ENCODE peak calls at places on chromosomes 11 and 22, in nine cellular contexts. T is fibroblast of lung; M is CD4-positive, alpha-beta T cell; X is dorsolateral prefrontal cortex; S is stomach; R is H1; B is breast epithelium; F is heart right ventricle; I is B cell. W is an unnamed sample.

GRCh38 chr11:69702769-69703510 is 882 bp downstream of the FGF19 start:
- DNase-seq in T (no peak), M (no peak), X (no peak), S (no peak), R (peak), B (no peak), F (no peak), I (no peak), W (no peak)

GRCh38 chr22:20315337-20316216 is 4.3 kb downstream of the DGCR6L start:
- DNase-seq in T (no peak), M (no peak), X (peak), S (peak), R (peak), B (peak), F (no peak), I (no peak), W (no peak)

GRCh38 chr22:46727813-46728364 is 10.2 kb downstream of the CERK start:
- DNase-seq in T (no peak), M (no peak), X (no peak), S (no peak), R (no peak), B (no peak), F (no peak), I (no peak), W (no peak)

GRCh38 chr22:39943941-39944624 is 16.1 kb upstream of the TMA7B start:
- DNase-seq in T (no peak), M (no peak), X (no peak), S (no peak), R (no peak), B (no peak), F (no peak), I (no peak), W (no peak)

GRCh38 chr11:65501530-65502273 is 2.9 kb downstream of the MALAT1 start:
- DNase-seq in T (peak), M (no peak), X (peak), S (no peak), R (no peak), B (no peak), F (no peak), I (no peak), W (no peak)

GRCh38 chr11:64643927-64644326 is 52.9 kb downstream of the SLC22A12 start:
- DNase-seq in T (no peak), M (no peak), X (no peak), S (no peak), R (no peak), B (no peak), F (no peak), I (no peak), W (no peak)

GRCh38 chr11:76667856-76668255 is 2.7 kb downstream of the LRRC32 start:
- DNase-seq in T (no peak), M (no peak), X (peak), S (no peak), R (no peak), B (no peak), F (no peak), I (no peak), W (no peak)

GRCh38 chr22:39266398-39267030 is 21.7 kb upstream of the PDGFB start:
- DNase-seq in T (peak), M (no peak), X (no peak), S (no peak), R (no peak), B (no peak), F (no peak), I (no peak), W (no peak)

GRCh38 chr11:103315248-103315647 is 206.0 kb downstream of the DYNC2H1 start:
- DNase-seq in T (no peak), M (no peak), X (no peak), S (no peak), R (no peak), B (no peak), F (no peak), I (no peak), W (no peak)

GRCh38 chr22:28424427-28425080 is 255.1 kb downstream of the TTC28 start:
- DNase-seq in T (peak), M (no peak), X (no peak), S (no peak), R (no peak), B (no peak), F (no peak), I (no peak), W (no peak)

GRCh38 chr11:132361011-132361550 is 990.7 kb downstream of the NTM start:
- DNase-seq in T (no peak), M (no peak), X (no peak), S (no peak), R (no peak), B (no peak), F (no peak), I (no peak), W (no peak)

GRCh38 chr11:61541568-61541967 is 33.0 kb downstream of the LRRC10B start:
- DNase-seq in T (peak), M (no peak), X (peak), S (no peak), R (no peak), B (no peak), F (no peak), I (no peak), W (no peak)

GRCh38 chr11:48064306-48064705 is 83.9 kb downstream of the PTPRJ start:
- DNase-seq in T (peak), M (no peak), X (no peak), S (no peak), R (no peak), B (no peak), F (no peak), I (no peak), W (peak)

GRCh38 chr11:80816966-80817365 is 1376.1 kb upstream of the TENM4 start:
- DNase-seq in T (no peak), M (no peak), X (no peak), S (no peak), R (no peak), B (no peak), F (no peak), I (peak), W (no peak)

GRCh38 chr22:38467904-38468760 is at the start of gene KDELR3:
- DNase-seq in T (peak), M (peak), X (peak), S (peak), R (no peak), B (peak), F (peak), I (peak), W (no peak)

GRCh38 chr11:43833657-43834073 is 47.0 kb upstream of the ALKBH3 start:
- DNase-seq in T (peak), M (no peak), X (no peak), S (peak), R (no peak), B (no peak), F (no peak), I (no peak), W (peak)

GRCh38 chr11:30585892-30586250 is 282 bp downstream of the MPPED2 start:
- DNase-seq in T (no peak), M (no peak), X (peak), S (no peak), R (no peak), B (peak), F (peak), I (no peak), W (no peak)

GRCh38 chr11:45993438-45994064 is 71.1 kb downstream of the LARGE2 start:
- DNase-seq in T (peak), M (no peak), X (peak), S (no peak), R (no peak), B (no peak), F (peak), I (no peak), W (no peak)

GRCh38 chr11:87252869-87253268 is 215.1 kb downstream of the TMEM135 start:
- DNase-seq in T (no peak), M (no peak), X (no peak), S (no peak), R (no peak), B (no peak), F (no peak), I (no peak), W (no peak)

GRCh38 chr11:84247931-84248330 is 961.8 kb upstream of the CCDC90B start:
- DNase-seq in T (no peak), M (no peak), X (no peak), S (no peak), R (no peak), B (no peak), F (no peak), I (no peak), W (peak)

GRCh38 chr11:45414082-45414481 is 127.9 kb upstream of the SYT13 start:
- DNase-seq in T (no peak), M (no peak), X (no peak), S (no peak), R (no peak), B (no peak), F (no peak), I (no peak), W (no peak)

GRCh38 chr11:118005224-118006152 is 19.3 kb downstream of the IL10RA start:
- DNase-seq in T (no peak), M (no peak), X (no peak), S (no peak), R (peak), B (no peak), F (no peak), I (no peak), W (no peak)

GRCh38 chr11:14793546-14793945 is 98.5 kb downstream of the CYP2R1 start:
- DNase-seq in T (no peak), M (no peak), X (no peak), S (no peak), R (no peak), B (no peak), F (no peak), I (no peak), W (no peak)

GRCh38 chr11:9797300-9797699 is 133.4 kb downstream of the SWAP70 start:
- DNase-seq in T (no peak), M (no peak), X (no peak), S (no peak), R (no peak), B (no peak), F (no peak), I (no peak), W (no peak)

GRCh38 chr11:27861706-27862430 is 161.6 kb upstream of the BDNF start:
- DNase-seq in T (peak), M (no peak), X (no peak), S (no peak), R (no peak), B (no peak), F (no peak), I (no peak), W (peak)

GRCh38 chr22:22945195-22945594 is 57.6 kb downstream of the IGLL5 start:
- DNase-seq in T (no peak), M (no peak), X (no peak), S (peak), R (no peak), B (peak), F (no peak), I (no peak), W (no peak)

GRCh38 chr11:44607324-44607962 is 42.0 kb downstream of the CD82 start:
- DNase-seq in T (peak), M (no peak), X (no peak), S (no peak), R (no peak), B (no peak), F (no peak), I (no peak), W (no peak)

GRCh38 chr11:3130269-3131071 is 34.6 kb downstream of the OSBPL5 start:
- DNase-seq in T (no peak), M (no peak), X (peak), S (no peak), R (no peak), B (peak), F (no peak), I (no peak), W (no peak)

GRCh38 chr11:7353100-7353499 is 101.4 kb downstream of the SYT9 start:
- DNase-seq in T (no peak), M (no peak), X (no peak), S (no peak), R (peak), B (no peak), F (peak), I (peak), W (no peak)

GRCh38 chr22:28949788-28950187 is 66.4 kb downstream of the ZNRF3 start:
- DNase-seq in T (peak), M (no peak), X (no peak), S (no peak), R (no peak), B (no peak), F (no peak), I (no peak), W (no peak)

GRCh38 chr11:28674432-28675076 is 566.4 kb downstream of the METTL15 start:
- DNase-seq in T (peak), M (no peak), X (no peak), S (no peak), R (peak), B (no peak), F (no peak), I (no peak), W (peak)

GRCh38 chr11:43818220-43818619 is 62.4 kb upstream of the ALKBH3 start:
- DNase-seq in T (no peak), M (no peak), X (no peak), S (no peak), R (no peak), B (no peak), F (no peak), I (no peak), W (no peak)

GRCh38 chr22:33859311-33859710 is 61.0 kb downstream of the LARGE1 start:
- DNase-seq in T (no peak), M (no peak), X (no peak), S (no peak), R (no peak), B (no peak), F (no peak), I (no peak), W (no peak)

GRCh38 chr22:29718949-29719893 is 582 bp upstream of the CABP7 start:
- DNase-seq in T (no peak), M (no peak), X (no peak), S (no peak), R (no peak), B (no peak), F (no peak), I (no peak), W (no peak)

GRCh38 chr22:31618471-31619176 is 43.4 kb downstream of the PISD start:
- DNase-seq in T (no peak), M (no peak), X (no peak), S (no peak), R (no peak), B (no peak), F (no peak), I (no peak), W (no peak)

GRCh38 chr11:82315093-82315492 is 418.6 kb downstream of the FAM181B start:
- DNase-seq in T (no peak), M (no peak), X (no peak), S (no peak), R (peak), B (no peak), F (no peak), I (no peak), W (no peak)
- TF ChIP-seq CTCF in T (no peak), M (no peak), X (no peak), S (peak), R (peak), B (peak), F (no peak), I (no peak), W (peak)

DNA sequence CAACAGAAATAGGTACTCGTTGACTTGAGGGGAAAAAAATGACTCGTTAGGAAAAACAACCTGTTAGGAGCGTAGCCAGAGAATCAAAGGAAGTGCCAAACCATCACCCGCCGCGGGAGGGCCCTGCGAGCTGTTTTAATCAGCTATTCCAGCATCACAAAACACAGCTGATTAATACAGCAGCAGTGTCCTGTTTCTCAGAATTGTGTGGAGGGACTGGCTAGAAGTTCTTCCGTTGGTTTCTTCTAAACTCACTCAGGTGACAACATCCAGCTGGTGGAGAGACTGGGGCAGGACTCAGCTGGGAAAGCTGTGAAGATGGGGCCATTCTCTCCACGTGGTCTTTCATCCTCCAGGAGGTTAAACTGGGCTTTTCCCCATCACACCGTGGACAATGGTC is 28.0 kb downstream of the HSPA8 start:
- DNase-seq in T (no peak), M (no peak), X (no peak), S (no peak), R (no peak), B (no peak), F (no peak), I (no peak), W (no peak)
- TF ChIP-seq CTCF in T (peak), M (peak), X (no peak), S (no peak), R (no peak), B (no peak), F (no peak), I (no peak), W (peak)

DNA sequence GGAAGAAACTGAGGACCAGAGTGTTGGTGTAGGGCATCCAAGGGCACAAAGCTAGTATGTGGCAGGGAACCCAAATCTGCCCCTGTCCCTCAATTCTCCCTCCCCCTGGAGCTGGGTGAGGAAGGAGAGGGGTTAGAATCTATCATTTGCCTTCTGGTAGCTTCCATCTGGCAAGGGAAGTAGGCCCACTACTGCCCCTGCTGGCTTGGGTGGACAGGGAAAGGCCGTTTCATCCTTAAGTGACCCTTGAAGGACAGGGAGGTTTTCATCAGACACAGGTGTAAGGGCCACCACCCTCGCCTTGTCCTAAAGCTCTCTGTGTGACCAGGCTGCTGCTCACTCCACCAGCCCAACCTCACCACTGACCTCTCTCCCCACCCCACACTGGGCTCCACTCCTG is 22.1 kb downstream of the NECTIN1 start:
- DNase-seq in T (no peak), M (no peak), X (no peak), S (no peak), R (no peak), B (no peak), F (no peak), I (no peak), W (no peak)
- TF ChIP-seq CTCF in T (peak), M (no peak), X (no peak), S (no peak), R (peak), B (no peak), F (no peak), I (no peak), W (peak)

DNA sequence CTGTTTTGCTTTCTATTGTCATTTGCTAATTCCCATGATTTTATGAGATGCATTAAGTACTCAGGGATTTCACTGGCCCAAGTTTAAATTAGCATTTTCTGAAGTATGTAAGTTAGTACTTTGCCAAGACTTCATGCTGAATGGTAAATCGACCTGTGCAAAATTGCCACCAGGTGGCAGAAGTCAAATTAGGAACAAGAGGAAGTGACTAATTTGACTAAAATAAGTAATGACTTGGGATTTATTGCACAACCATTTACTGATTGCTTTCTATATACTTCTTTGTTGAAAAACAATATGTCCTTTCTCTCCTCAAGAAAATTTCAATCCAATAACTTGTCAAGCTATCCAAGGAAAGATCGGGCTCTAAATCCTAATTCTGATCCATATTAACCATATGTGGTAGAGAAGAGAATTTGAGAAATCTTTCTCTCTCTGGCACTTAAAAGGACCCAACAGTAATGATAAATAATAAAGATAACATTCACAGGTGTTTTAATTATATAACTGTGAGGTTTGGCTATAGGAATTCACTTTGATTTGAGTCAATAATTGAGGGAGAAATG is 253.7 kb upstream of the CHORDC1 start:
- DNase-seq in T (peak), M (no peak), X (no peak), S (peak), R (no peak), B (no peak), F (peak), I (peak), W (no peak)
- TF ChIP-seq CTCF in T (peak), M (no peak), X (peak), S (peak), R (no peak), B (peak), F (no peak), I (no peak), W (peak)

GRCh38 chr22:18095101-18095805 is 15.4 kb upstream of the TUBA8 start:
- DNase-seq in T (no peak), M (no peak), X (peak), S (no peak), R (no peak), B (no peak), F (no peak), I (no peak), W (no peak)

GRCh38 chr22:18091478-18091877 is 13.7 kb downstream of the PEX26 start:
- DNase-seq in T (no peak), M (no peak), X (no peak), S (no peak), R (no peak), B (no peak), F (no peak), I (no peak), W (no peak)

GRCh38 chr22:18091916-18092526 is 14.2 kb downstream of the PEX26 start:
- DNase-seq in T (peak), M (peak), X (peak), S (peak), R (no peak), B (peak), F (peak), I (no peak), W (no peak)

GRCh38 chr22:18096823-18097222 is 13.8 kb upstream of the TUBA8 start:
- DNase-seq in T (no peak), M (no peak), X (no peak), S (no peak), R (no peak), B (no peak), F (no peak), I (no peak), W (no peak)

GRCh38 chr22:18093661-18094060 is 15.9 kb downstream of the PEX26 start:
- DNase-seq in T (no peak), M (no peak), X (no peak), S (no peak), R (no peak), B (no peak), F (no peak), I (no peak), W (no peak)
- TF ChIP-seq CTCF in T (no peak), M (no peak), X (no peak), S (no peak), R (no peak), B (no peak), F (no peak), I (no peak), W (no peak)

GRCh38 chr11:114605370-114605769 is 9.8 kb upstream of the NXPE4 start:
- DNase-seq in T (no peak), M (no peak), X (no peak), S (no peak), R (no peak), B (no peak), F (no peak), I (no peak), W (no peak)
- TF ChIP-seq CTCF in T (no peak), M (no peak), X (no peak), S (no peak), R (no peak), B (no peak), F (no peak), I (no peak), W (no peak)